ENCODE peak calls at places on chromosomes 6 and 20, in nine cellular contexts. J, X, Q, P, Z, I, A, F and M are unnamed samples.

GRCh38 chr6:47094351-47094925 is 52.3 kb upstream of the ADGRF1 start:
- DNase-seq in J (no peak), X (no peak), Q (no peak), P (no peak), Z (no peak), I (peak), A (no peak), F (no peak), M (no peak)

GRCh38 chr20:7967199-7967844 is 27.1 kb upstream of the HAO1 start:
- DNase-seq in J (no peak), X (no peak), Q (peak), P (no peak), Z (no peak), I (no peak), A (no peak), F (no peak), M (no peak)

GRCh38 chr20:21396921-21397340 is 395 bp downstream of the NKX2-4 start:
- DNase-seq in J (no peak), X (no peak), Q (peak), P (no peak), Z (no peak), I (no peak), A (no peak), F (no peak), M (no peak)

GRCh38 chr6:53233309-53233708 is 84.7 kb upstream of the GCM1 start:
- DNase-seq in J (no peak), X (no peak), Q (no peak), P (no peak), Z (no peak), I (no peak), A (no peak), F (no peak), M (no peak)

GRCh38 chr6:17511084-17511483 is 89.0 kb upstream of the FAM8A1 start:
- DNase-seq in J (no peak), X (no peak), Q (no peak), P (no peak), Z (no peak), I (no peak), A (no peak), F (no peak), M (no peak)

GRCh38 chr6:163243691-163244505 is 170.6 kb upstream of the QKI start:
- DNase-seq in J (no peak), X (no peak), Q (no peak), P (no peak), Z (no peak), I (no peak), A (no peak), F (no peak), M (no peak)

GRCh38 chr20:45266977-45267376 is 12.6 kb upstream of the SLPI start:
- DNase-seq in J (no peak), X (no peak), Q (no peak), P (no peak), Z (no peak), I (no peak), A (no peak), F (no peak), M (no peak)

GRCh38 chr20:35286077-35286898 is 1.7 kb upstream of the EIF6 start:
- DNase-seq in J (no peak), X (no peak), Q (no peak), P (no peak), Z (no peak), I (no peak), A (no peak), F (no peak), M (no peak)

GRCh38 chr6:170223718-170224693 is 66.9 kb downstream of the DLL1 start:
- DNase-seq in J (no peak), X (no peak), Q (no peak), P (no peak), Z (no peak), I (no peak), A (no peak), F (no peak), M (no peak)

GRCh38 chr6:37792457-37793039 is 27.0 kb upstream of the ZFAND3 start:
- DNase-seq in J (no peak), X (no peak), Q (no peak), P (no peak), Z (no peak), I (no peak), A (no peak), F (no peak), M (no peak)

GRCh38 chr6:38552136-38552535 is 87.6 kb downstream of the BTBD9 start:
- DNase-seq in J (no peak), X (no peak), Q (no peak), P (no peak), Z (no peak), I (no peak), A (no peak), F (no peak), M (no peak)

GRCh38 chr6:70474751-70475150 is 61.4 kb downstream of the FAM135A start:
- DNase-seq in J (no peak), X (no peak), Q (no peak), P (no peak), Z (no peak), I (no peak), A (no peak), F (no peak), M (no peak)

GRCh38 chr20:13292486-13292885 is 71.4 kb downstream of the ISM1 start:
- DNase-seq in J (no peak), X (no peak), Q (no peak), P (no peak), Z (no peak), I (no peak), A (no peak), F (no peak), M (no peak)

GRCh38 chr6:109455161-109455501 is 441 bp downstream of the MICAL1 start:
- DNase-seq in J (no peak), X (no peak), Q (no peak), P (no peak), Z (no peak), I (no peak), A (no peak), F (peak), M (no peak)

GRCh38 chr6:38152620-38153019 is 333.1 kb downstream of the ZFAND3 start:
- DNase-seq in J (no peak), X (no peak), Q (no peak), P (no peak), Z (no peak), I (no peak), A (no peak), F (no peak), M (no peak)

GRCh38 chr6:158772851-158773371 is 46.3 kb downstream of the EZR start:
- DNase-seq in J (no peak), X (no peak), Q (no peak), P (no peak), Z (no peak), I (peak), A (no peak), F (no peak), M (no peak)

GRCh38 chr20:6733965-6734364 is 33.5 kb upstream of the BMP2 start:
- DNase-seq in J (no peak), X (no peak), Q (no peak), P (no peak), Z (no peak), I (no peak), A (no peak), F (no peak), M (no peak)

GRCh38 chr6:30154709-30155521 is 6.1 kb downstream of the TRIM10 start:
- DNase-seq in J (no peak), X (peak), Q (peak), P (no peak), Z (no peak), I (peak), A (no peak), F (no peak), M (no peak)

GRCh38 chr6:24484657-24485318 is 4.6 kb downstream of the GPLD1 start:
- DNase-seq in J (no peak), X (no peak), Q (no peak), P (no peak), Z (no peak), I (no peak), A (no peak), F (no peak), M (no peak)

GRCh38 chr20:17936306-17936790 is 32.2 kb downstream of the SNX5 start:
- DNase-seq in J (no peak), X (no peak), Q (no peak), P (no peak), Z (no peak), I (no peak), A (no peak), F (no peak), M (no peak)

GRCh38 chr6:117783280-117783679 is 108.0 kb downstream of the NUS1 start:
- DNase-seq in J (no peak), X (no peak), Q (no peak), P (no peak), Z (no peak), I (no peak), A (no peak), F (no peak), M (no peak)

GRCh38 chr6:156016186-156016976 is 560.7 kb upstream of the NOX3 start:
- DNase-seq in J (no peak), X (no peak), Q (peak), P (no peak), Z (no peak), I (no peak), A (no peak), F (no peak), M (no peak)

GRCh38 chr20:49167811-49168507 is 20.2 kb downstream of the STAU1 start:
- DNase-seq in J (no peak), X (no peak), Q (no peak), P (no peak), Z (no peak), I (no peak), A (no peak), F (no peak), M (no peak)

GRCh38 chr20:45355685-45356084 is 7.3 kb upstream of the SYS1 start:
- DNase-seq in J (no peak), X (no peak), Q (no peak), P (no peak), Z (no peak), I (no peak), A (no peak), F (no peak), M (no peak)

GRCh38 chr6:31083742-31084354 is 28.5 kb downstream of the C6orf15 start:
- DNase-seq in J (no peak), X (no peak), Q (peak), P (no peak), Z (peak), I (no peak), A (no peak), F (peak), M (peak)

GRCh38 chr20:15176929-15177328 is 839.5 kb upstream of the FLRT3 start:
- DNase-seq in J (no peak), X (no peak), Q (no peak), P (no peak), Z (no peak), I (no peak), A (no peak), F (no peak), M (no peak)

GRCh38 chr6:43990627-43991619 is 136.3 kb downstream of the MRPL14 start:
- DNase-seq in J (no peak), X (no peak), Q (no peak), P (no peak), Z (no peak), I (no peak), A (no peak), F (no peak), M (no peak)

GRCh38 chr6:14871196-14871595 is 374.7 kb upstream of the JARID2 start:
- DNase-seq in J (no peak), X (no peak), Q (no peak), P (no peak), Z (peak), I (peak), A (peak), F (no peak), M (no peak)

GRCh38 chr20:63507083-63507743 is 8.3 kb upstream of the EEF1A2 start:
- DNase-seq in J (no peak), X (no peak), Q (no peak), P (no peak), Z (peak), I (no peak), A (no peak), F (no peak), M (no peak)

GRCh38 chr20:58246346-58246745 is 17.9 kb upstream of the ANKRD60 start:
- DNase-seq in J (no peak), X (peak), Q (peak), P (no peak), Z (no peak), I (no peak), A (no peak), F (no peak), M (no peak)

GRCh38 chr6:84860954-84861353 is 96.6 kb upstream of the TBX18 start:
- DNase-seq in J (no peak), X (no peak), Q (no peak), P (no peak), Z (no peak), I (no peak), A (no peak), F (no peak), M (no peak)

GRCh38 chr6:87916446-87916845 is 131.2 kb upstream of the SPACA1 start:
- DNase-seq in J (no peak), X (no peak), Q (no peak), P (no peak), Z (no peak), I (no peak), A (no peak), F (no peak), M (no peak)

GRCh38 chr6:14959324-14959885 is 286.5 kb upstream of the JARID2 start:
- DNase-seq in J (no peak), X (no peak), Q (no peak), P (no peak), Z (no peak), I (no peak), A (no peak), F (no peak), M (no peak)

GRCh38 chr20:434661-435419 is 26.7 kb downstream of the RBCK1 start:
- DNase-seq in J (no peak), X (no peak), Q (no peak), P (no peak), Z (no peak), I (no peak), A (no peak), F (no peak), M (no peak)

GRCh38 chr6:78713564-78713963 is 153.8 kb upstream of the IRAK1BP1 start:
- DNase-seq in J (no peak), X (no peak), Q (no peak), P (no peak), Z (no peak), I (no peak), A (no peak), F (no peak), M (no peak)

GRCh38 chr6:51350308-51350904 is 531.7 kb downstream of the TFAP2B start:
- DNase-seq in J (no peak), X (no peak), Q (peak), P (no peak), Z (no peak), I (peak), A (no peak), F (no peak), M (no peak)

GRCh38 chr20:17504898-17505663 is 26.1 kb downstream of the BFSP1 start:
- DNase-seq in J (peak), X (peak), Q (peak), P (peak), Z (peak), I (peak), A (peak), F (peak), M (peak)

GRCh38 chr6:150967910-150968309 is 102.4 kb downstream of the MTHFD1L start:
- DNase-seq in J (no peak), X (no peak), Q (no peak), P (no peak), Z (no peak), I (no peak), A (no peak), F (no peak), M (no peak)

GRCh38 chr20:55266361-55266760 is 739.0 kb downstream of the CBLN4 start:
- DNase-seq in J (no peak), X (no peak), Q (no peak), P (no peak), Z (no peak), I (no peak), A (no peak), F (no peak), M (no peak)
- H3K27ac ChIP-seq in J (no peak), X (no peak), Q (no peak), P (no peak), Z (no peak), I (no peak), A (no peak), F (no peak), M (no peak)

DNA sequence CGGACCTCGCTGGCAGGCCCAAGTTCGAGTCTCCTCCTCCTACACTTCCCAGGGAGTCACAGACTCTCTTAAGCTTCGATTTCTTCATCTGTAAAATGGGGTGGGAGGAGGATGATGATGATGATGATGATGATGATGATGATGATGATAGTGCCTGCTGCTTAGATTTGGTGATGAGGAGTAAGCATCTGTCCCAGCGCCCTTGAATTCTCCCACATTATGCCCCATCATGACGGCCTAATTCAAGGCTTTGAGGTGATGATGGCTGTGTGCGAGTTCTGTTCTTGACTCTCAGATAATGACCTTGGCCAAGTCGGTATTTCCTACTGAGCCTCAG is 487 bp upstream of the KIAA1755 start:
- DNase-seq in J (no peak), X (no peak), Q (no peak), P (no peak), Z (no peak), I (no peak), A (no peak), F (no peak), M (no peak)
- H3K27ac ChIP-seq in J (peak), X (no peak), Q (no peak), P (peak), Z (no peak), I (no peak), A (peak), F (no peak), M (no peak)

GRCh38 chr20:33465536-33466302 is 22.2 kb upstream of the SNTA1 start:
- DNase-seq in J (no peak), X (no peak), Q (no peak), P (peak), Z (no peak), I (no peak), A (no peak), F (no peak), M (no peak)
- H3K27ac ChIP-seq in J (no peak), X (no peak), Q (no peak), P (peak), Z (no peak), I (no peak), A (no peak), F (no peak), M (no peak)

GRCh38 chr6:149079911-149080501 is 237.5 kb upstream of the TAB2 start:
- DNase-seq in J (peak), X (no peak), Q (no peak), P (peak), Z (peak), I (peak), A (peak), F (no peak), M (no peak)
- H3K27ac ChIP-seq in J (peak), X (peak), Q (no peak), P (no peak), Z (no peak), I (peak), A (peak), F (no peak), M (no peak)

DNA sequence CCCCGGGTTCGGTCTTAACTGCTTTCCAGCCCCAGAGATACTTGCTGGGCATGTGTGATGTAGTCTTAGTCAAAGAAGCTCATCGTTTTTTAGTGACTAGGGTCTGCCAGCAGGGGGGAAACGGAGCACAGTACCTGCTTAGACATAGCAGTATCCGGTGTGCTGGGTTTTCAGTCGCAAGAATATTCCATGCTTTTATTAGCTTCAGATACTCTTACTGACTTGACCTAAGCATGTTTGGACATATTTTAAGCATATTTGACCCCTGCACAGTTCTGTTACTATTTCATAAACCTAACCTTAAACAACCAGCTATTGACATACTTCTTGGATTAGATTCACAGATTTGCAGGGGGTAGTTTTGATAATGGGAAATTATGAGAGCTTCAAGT is 3.0 kb downstream of the E2F3 start:
- DNase-seq in J (no peak), X (peak), Q (peak), P (no peak), Z (no peak), I (peak), A (no peak), F (peak), M (peak)
- H3K27ac ChIP-seq in J (peak), X (peak), Q (peak), P (no peak), Z (peak), I (peak), A (peak), F (peak), M (peak)

GRCh38 chr20:43961541-43962471 is 47.2 kb downstream of the TOX2 start:
- DNase-seq in J (no peak), X (no peak), Q (no peak), P (no peak), Z (peak), I (no peak), A (no peak), F (no peak), M (no peak)
- H3K27ac ChIP-seq in J (no peak), X (peak), Q (peak), P (no peak), Z (no peak), I (no peak), A (no peak), F (no peak), M (no peak)

GRCh38 chr6:5045417-5045816 is 39.7 kb upstream of the PPP1R3G start:
- DNase-seq in J (no peak), X (no peak), Q (no peak), P (no peak), Z (no peak), I (no peak), A (no peak), F (no peak), M (no peak)

GRCh38 chr6:5044866-5045265 is 40.3 kb upstream of the PPP1R3G start:
- DNase-seq in J (no peak), X (no peak), Q (no peak), P (no peak), Z (no peak), I (no peak), A (no peak), F (no peak), M (no peak)

GRCh38 chr6:5041955-5042354 is 38.1 kb upstream of the RPP40 start:
- DNase-seq in J (no peak), X (no peak), Q (no peak), P (no peak), Z (no peak), I (no peak), A (no peak), F (no peak), M (no peak)

GRCh38 chr6:5042436-5042835 is 38.6 kb upstream of the RPP40 start:
- DNase-seq in J (no peak), X (no peak), Q (no peak), P (no peak), Z (no peak), I (no peak), A (no peak), F (no peak), M (no peak)
- H3K27ac ChIP-seq in J (no peak), X (no peak), Q (no peak), P (no peak), Z (no peak), I (no peak), A (no peak), F (no peak), M (no peak)